ENCODE peak calls at places on chromosome 21, in eight cellular contexts. P, B, H, K, S, T, O and F are unnamed samples.

GRCh38 chr21:18335651-18336050 is 67.9 kb downstream of the TMPRSS15 start:
- DNase-seq in P (no peak), B (no peak), H (no peak), K (no peak), S (no peak), T (no peak), O (no peak), F (no peak)

GRCh38 chr21:27515676-27516075 is 548.8 kb upstream of the ADAMTS5 start:
- DNase-seq in P (no peak), B (no peak), H (no peak), K (no peak), S (no peak), T (no peak), O (no peak), F (no peak)

GRCh38 chr21:42864812-42865211 is 14.5 kb downstream of the WDR4 start:
- DNase-seq in P (no peak), B (no peak), H (no peak), K (no peak), S (no peak), T (no peak), O (no peak), F (no peak)

GRCh38 chr21:46509760-46510159 is 51.1 kb downstream of the DIP2A start:
- DNase-seq in P (no peak), B (peak), H (no peak), K (no peak), S (no peak), T (peak), O (no peak), F (no peak)

GRCh38 chr21:45260191-45260795 is 27.4 kb downstream of the POFUT2 start:
- DNase-seq in P (no peak), B (peak), H (no peak), K (no peak), S (no peak), T (peak), O (no peak), F (no peak)

GRCh38 chr21:18147678-18148077 is 97.0 kb upstream of the CHODL start:
- DNase-seq in P (no peak), B (peak), H (no peak), K (no peak), S (no peak), T (no peak), O (no peak), F (no peak)

GRCh38 chr21:38129711-38130110 is 127.1 kb upstream of the KCNJ15 start:
- DNase-seq in P (no peak), B (peak), H (no peak), K (no peak), S (no peak), T (no peak), O (no peak), F (no peak)

GRCh38 chr21:36059823-36060158 is 535 bp downstream of the SETD4 start:
- DNase-seq in P (no peak), B (no peak), H (peak), K (peak), S (peak), T (no peak), O (peak), F (peak)

GRCh38 chr21:42118121-42118795 is 47.1 kb downstream of the UMODL1 start:
- DNase-seq in P (no peak), B (peak), H (no peak), K (no peak), S (no peak), T (no peak), O (no peak), F (no peak)

GRCh38 chr21:20882462-20883415 is 115.5 kb upstream of the NCAM2 start:
- DNase-seq in P (no peak), B (peak), H (peak), K (no peak), S (peak), T (peak), O (peak), F (no peak)

GRCh38 chr21:45865106-45865835 is 116.3 kb upstream of the COL6A1 start:
- DNase-seq in P (no peak), B (no peak), H (peak), K (no peak), S (no peak), T (peak), O (no peak), F (peak)

GRCh38 chr21:36980280-36981048 is 14.0 kb upstream of the HLCS start:
- DNase-seq in P (no peak), B (peak), H (peak), K (no peak), S (peak), T (peak), O (peak), F (no peak)

GRCh38 chr21:44967082-44968047 is 27.5 kb downstream of the SLX9 start:
- DNase-seq in P (no peak), B (no peak), H (no peak), K (no peak), S (no peak), T (no peak), O (no peak), F (no peak)

GRCh38 chr21:31543191-31543590 is 116.3 kb upstream of the SOD1 start:
- DNase-seq in P (no peak), B (no peak), H (peak), K (no peak), S (no peak), T (peak), O (no peak), F (no peak)

GRCh38 chr21:44778499-44778911 is 23.1 kb downstream of the UBE2G2 start:
- DNase-seq in P (no peak), B (no peak), H (no peak), K (no peak), S (no peak), T (no peak), O (no peak), F (no peak)

GRCh38 chr21:34075760-34076159 is 2.4 kb downstream of the MRPS6 start:
- DNase-seq in P (no peak), B (no peak), H (no peak), K (no peak), S (no peak), T (no peak), O (no peak), F (no peak)

GRCh38 chr21:14403681-14404318 is 20.9 kb upstream of the HSPA13 start:
- DNase-seq in P (no peak), B (peak), H (no peak), K (no peak), S (no peak), T (no peak), O (no peak), F (no peak)

GRCh38 chr21:41630249-41630648 is 122.3 kb upstream of the TMPRSS2 start:
- DNase-seq in P (no peak), B (no peak), H (peak), K (no peak), S (no peak), T (peak), O (no peak), F (no peak)

GRCh38 chr21:45528028-45528705 is 14.1 kb downstream of the SLC19A1 start:
- DNase-seq in P (no peak), B (no peak), H (peak), K (no peak), S (no peak), T (no peak), O (no peak), F (no peak)

GRCh38 chr21:36704281-36704957 is 5.5 kb downstream of the SIM2 start:
- DNase-seq in P (no peak), B (no peak), H (peak), K (no peak), S (no peak), T (no peak), O (no peak), F (no peak)

GRCh38 chr21:41367598-41368360 is 6.0 kb downstream of the MX2 start:
- DNase-seq in P (no peak), B (no peak), H (peak), K (peak), S (no peak), T (no peak), O (no peak), F (no peak)

GRCh38 chr21:23968722-23969647 is 1638.3 kb downstream of the MRPL39 start:
- DNase-seq in P (peak), B (peak), H (no peak), K (no peak), S (peak), T (peak), O (no peak), F (no peak)

GRCh38 chr21:32349333-32349944 is 43.4 kb downstream of the URB1 start:
- DNase-seq in P (no peak), B (no peak), H (no peak), K (no peak), S (no peak), T (no peak), O (no peak), F (no peak)

GRCh38 chr21:33434770-33435360 is 31.7 kb downstream of the IFNGR2 start:
- DNase-seq in P (no peak), B (no peak), H (no peak), K (no peak), S (no peak), T (peak), O (no peak), F (no peak)

GRCh38 chr21:41561701-41562100 is 53.7 kb upstream of the TMPRSS2 start:
- DNase-seq in P (no peak), B (no peak), H (no peak), K (no peak), S (no peak), T (no peak), O (no peak), F (no peak)

GRCh38 chr21:23936224-23936623 is 1671.1 kb downstream of the MRPL39 start:
- DNase-seq in P (no peak), B (peak), H (no peak), K (no peak), S (no peak), T (no peak), O (no peak), F (no peak)